ENCODE peak calls at places on chromosomes 4 and X, in six cellular contexts. One of them, this sample, is unnamed. For H3K4me1 and H3K36me3, the result is how much of the 10 kb centered on the place peaks cover.

GRCh38 chrX:154046262-154046771 is 26.6 kb upstream of the IRAK1 start:
- DNase-seq in effector memory CD4-positive, alpha-beta T cell: no peak
- DNase-seq in CD8-positive, alpha-beta memory T cell: no peak
- DNase-seq in OCI-LY7: no peak
- DNase-seq in Caco-2: no peak
- DNase-seq in K562: no peak
- DNase-seq in this sample: no peak

GRCh38 chr4:67332627-67333026 is 212.7 kb downstream of the CENPC start:
- DNase-seq in effector memory CD4-positive, alpha-beta T cell: no peak
- DNase-seq in CD8-positive, alpha-beta memory T cell: no peak
- DNase-seq in OCI-LY7: peak
- DNase-seq in Caco-2: no peak
- DNase-seq in K562: peak
- DNase-seq in this sample: no peak

GRCh38 chrX:1870421-1870820 is 255.6 kb downstream of the ASMT start:
- DNase-seq in effector memory CD4-positive, alpha-beta T cell: no peak
- DNase-seq in CD8-positive, alpha-beta memory T cell: no peak
- DNase-seq in OCI-LY7: no peak
- DNase-seq in Caco-2: no peak
- DNase-seq in K562: no peak
- DNase-seq in this sample: no peak

GRCh38 chr4:83821493-83821892 is 285.6 kb downstream of the GPAT3 start:
- DNase-seq in effector memory CD4-positive, alpha-beta T cell: no peak
- DNase-seq in CD8-positive, alpha-beta memory T cell: no peak
- DNase-seq in OCI-LY7: no peak
- DNase-seq in Caco-2: no peak
- DNase-seq in K562: no peak
- DNase-seq in this sample: no peak

GRCh38 chr4:14431155-14432134 is 570.8 kb upstream of the CPEB2 start:
- DNase-seq in effector memory CD4-positive, alpha-beta T cell: no peak
- DNase-seq in CD8-positive, alpha-beta memory T cell: no peak
- DNase-seq in OCI-LY7: no peak
- DNase-seq in Caco-2: no peak
- DNase-seq in K562: no peak
- DNase-seq in this sample: no peak

GRCh38 chrX:143634701-143635442 is 1.0 kb downstream of the SLITRK4 start:
- DNase-seq in effector memory CD4-positive, alpha-beta T cell: no peak
- DNase-seq in CD8-positive, alpha-beta memory T cell: no peak
- DNase-seq in OCI-LY7: no peak
- DNase-seq in Caco-2: no peak
- DNase-seq in K562: no peak
- DNase-seq in this sample: no peak

GRCh38 chrX:139965421-139965820 is at the start of gene CXorf66:
- DNase-seq in effector memory CD4-positive, alpha-beta T cell: no peak
- DNase-seq in CD8-positive, alpha-beta memory T cell: no peak
- DNase-seq in OCI-LY7: no peak
- DNase-seq in Caco-2: no peak
- DNase-seq in K562: no peak
- DNase-seq in this sample: no peak

GRCh38 chr4:103091601-103092223 is 7.9 kb downstream of the BDH2 start:
- DNase-seq in effector memory CD4-positive, alpha-beta T cell: peak
- DNase-seq in CD8-positive, alpha-beta memory T cell: peak
- DNase-seq in OCI-LY7: peak
- DNase-seq in Caco-2: peak
- DNase-seq in K562: peak
- DNase-seq in this sample: peak

GRCh38 chr4:7417639-7418038 is 17.1 kb downstream of the PSAPL1 start:
- DNase-seq in effector memory CD4-positive, alpha-beta T cell: no peak
- DNase-seq in CD8-positive, alpha-beta memory T cell: no peak
- DNase-seq in OCI-LY7: no peak
- DNase-seq in Caco-2: peak
- DNase-seq in K562: no peak
- DNase-seq in this sample: no peak

GRCh38 chr4:20408596-20408995 is 156.9 kb downstream of the SLIT2 start:
- DNase-seq in effector memory CD4-positive, alpha-beta T cell: no peak
- DNase-seq in CD8-positive, alpha-beta memory T cell: no peak
- DNase-seq in OCI-LY7: no peak
- DNase-seq in Caco-2: no peak
- DNase-seq in K562: no peak
- DNase-seq in this sample: no peak

GRCh38 chrX:107716045-107716684 is 59.4 kb downstream of the TSC22D3 start:
- DNase-seq in effector memory CD4-positive, alpha-beta T cell: no peak
- DNase-seq in CD8-positive, alpha-beta memory T cell: peak
- DNase-seq in OCI-LY7: peak
- DNase-seq in Caco-2: no peak
- DNase-seq in K562: no peak
- DNase-seq in this sample: no peak

GRCh38 chrX:35115205-35115604 is 172.6 kb downstream of the FAM47B start:
- DNase-seq in effector memory CD4-positive, alpha-beta T cell: no peak
- DNase-seq in CD8-positive, alpha-beta memory T cell: no peak
- DNase-seq in OCI-LY7: no peak
- DNase-seq in Caco-2: no peak
- DNase-seq in K562: no peak
- DNase-seq in this sample: no peak

GRCh38 chrX:124931241-124931640 is 388.4 kb upstream of the TEX13C start:
- DNase-seq in effector memory CD4-positive, alpha-beta T cell: no peak
- DNase-seq in CD8-positive, alpha-beta memory T cell: no peak
- DNase-seq in OCI-LY7: no peak
- DNase-seq in Caco-2: no peak
- DNase-seq in K562: no peak
- DNase-seq in this sample: no peak

GRCh38 chr4:139015948-139016451 is 419 bp downstream of the NOCT start:
- DNase-seq in effector memory CD4-positive, alpha-beta T cell: peak
- DNase-seq in CD8-positive, alpha-beta memory T cell: no peak
- DNase-seq in OCI-LY7: peak
- DNase-seq in Caco-2: peak
- DNase-seq in K562: no peak
- DNase-seq in this sample: no peak

GRCh38 chr4:21884615-21885014 is 64.0 kb downstream of the KCNIP4 start:
- DNase-seq in effector memory CD4-positive, alpha-beta T cell: no peak
- DNase-seq in CD8-positive, alpha-beta memory T cell: no peak
- DNase-seq in OCI-LY7: no peak
- DNase-seq in Caco-2: no peak
- DNase-seq in K562: no peak
- DNase-seq in this sample: no peak

GRCh38 chr4:170990989-170991589 is 822.1 kb upstream of the GALNTL6 start:
- DNase-seq in effector memory CD4-positive, alpha-beta T cell: no peak
- DNase-seq in CD8-positive, alpha-beta memory T cell: no peak
- DNase-seq in OCI-LY7: peak
- DNase-seq in Caco-2: peak
- DNase-seq in K562: no peak
- DNase-seq in this sample: no peak

GRCh38 chrX:85024044-85024443 is 20.4 kb downstream of the APOOL start:
- DNase-seq in effector memory CD4-positive, alpha-beta T cell: no peak
- DNase-seq in CD8-positive, alpha-beta memory T cell: no peak
- DNase-seq in OCI-LY7: no peak
- DNase-seq in Caco-2: no peak
- DNase-seq in K562: no peak
- DNase-seq in this sample: no peak

GRCh38 chr4:76681996-76682395 is 215.9 kb downstream of the SOWAHB start:
- DNase-seq in effector memory CD4-positive, alpha-beta T cell: no peak
- DNase-seq in CD8-positive, alpha-beta memory T cell: no peak
- DNase-seq in OCI-LY7: no peak
- DNase-seq in Caco-2: no peak
- DNase-seq in K562: no peak
- DNase-seq in this sample: no peak

GRCh38 chrX:84933956-84934556 is 69.6 kb upstream of the APOOL start:
- DNase-seq in effector memory CD4-positive, alpha-beta T cell: no peak
- DNase-seq in CD8-positive, alpha-beta memory T cell: no peak
- DNase-seq in OCI-LY7: no peak
- DNase-seq in Caco-2: no peak
- DNase-seq in K562: no peak
- DNase-seq in this sample: no peak

GRCh38 chr4:5381981-5382441 is 326.3 kb downstream of the EVC2 start:
- DNase-seq in effector memory CD4-positive, alpha-beta T cell: no peak
- DNase-seq in CD8-positive, alpha-beta memory T cell: no peak
- DNase-seq in OCI-LY7: no peak
- DNase-seq in Caco-2: no peak
- DNase-seq in K562: no peak
- DNase-seq in this sample: no peak

GRCh38 chr4:101158507-101158906 is 188.8 kb downstream of the PPP3CA start:
- DNase-seq in effector memory CD4-positive, alpha-beta T cell: no peak
- DNase-seq in CD8-positive, alpha-beta memory T cell: no peak
- DNase-seq in OCI-LY7: no peak
- DNase-seq in Caco-2: no peak
- DNase-seq in K562: no peak
- DNase-seq in this sample: no peak

GRCh38 chr4:657338-658030 is 16.6 kb downstream of the ATP5ME start:
- DNase-seq in effector memory CD4-positive, alpha-beta T cell: no peak
- DNase-seq in CD8-positive, alpha-beta memory T cell: no peak
- DNase-seq in OCI-LY7: no peak
- DNase-seq in Caco-2: no peak
- DNase-seq in K562: no peak
- DNase-seq in this sample: no peak

GRCh38 chrX:35890699-35891098 is 28.8 kb upstream of the CFAP47 start:
- DNase-seq in effector memory CD4-positive, alpha-beta T cell: no peak
- DNase-seq in CD8-positive, alpha-beta memory T cell: no peak
- DNase-seq in OCI-LY7: peak
- DNase-seq in Caco-2: peak
- DNase-seq in K562: peak
- DNase-seq in this sample: no peak

GRCh38 chrX:2965965-2966364 is 36.8 kb upstream of the ARSD start:
- DNase-seq in effector memory CD4-positive, alpha-beta T cell: no peak
- DNase-seq in CD8-positive, alpha-beta memory T cell: no peak
- DNase-seq in OCI-LY7: no peak
- DNase-seq in Caco-2: no peak
- DNase-seq in K562: no peak
- DNase-seq in this sample: no peak

GRCh38 chrX:2969021-2969420 is 37.3 kb upstream of the ARSH start:
- DNase-seq in effector memory CD4-positive, alpha-beta T cell: no peak
- DNase-seq in CD8-positive, alpha-beta memory T cell: no peak
- DNase-seq in OCI-LY7: no peak
- DNase-seq in Caco-2: no peak
- DNase-seq in K562: no peak
- DNase-seq in this sample: no peak

GRCh38 chrX:2967012-2967411 is 37.9 kb upstream of the ARSD start:
- DNase-seq in effector memory CD4-positive, alpha-beta T cell: no peak
- DNase-seq in CD8-positive, alpha-beta memory T cell: no peak
- DNase-seq in OCI-LY7: no peak
- DNase-seq in Caco-2: no peak
- DNase-seq in K562: no peak
- DNase-seq in this sample: no peak

GRCh38 chrX:2967998-2968909 is 38.1 kb upstream of the ARSH start:
- DNase-seq in effector memory CD4-positive, alpha-beta T cell: no peak
- DNase-seq in CD8-positive, alpha-beta memory T cell: no peak
- DNase-seq in OCI-LY7: no peak
- DNase-seq in Caco-2: peak
- DNase-seq in K562: no peak
- DNase-seq in this sample: no peak

GRCh38 chrX:2967584-2967983 is 38.4 kb upstream of the ARSD start:
- DNase-seq in effector memory CD4-positive, alpha-beta T cell: no peak
- DNase-seq in CD8-positive, alpha-beta memory T cell: no peak
- DNase-seq in OCI-LY7: no peak
- DNase-seq in Caco-2: no peak
- DNase-seq in K562: no peak
- DNase-seq in this sample: no peak
- H3K4me3 ChIP-seq in effector memory CD4-positive, alpha-beta T cell: no peak
- H3K4me3 ChIP-seq in CD8-positive, alpha-beta memory T cell: no peak
- H3K4me3 ChIP-seq in OCI-LY7: no peak
- H3K4me3 ChIP-seq in Caco-2: peak
- H3K4me3 ChIP-seq in K562: no peak
- H3K4me3 ChIP-seq in this sample: no peak

GRCh38 chrX:65677954-65678469 is 10.6 kb downstream of the MSN start:
- DNase-seq in effector memory CD4-positive, alpha-beta T cell: no peak
- DNase-seq in CD8-positive, alpha-beta memory T cell: no peak
- DNase-seq in OCI-LY7: no peak
- DNase-seq in Caco-2: no peak
- DNase-seq in K562: no peak
- DNase-seq in this sample: no peak

GRCh38 chrX:65671966-65672365 is 4.5 kb downstream of the MSN start:
- DNase-seq in effector memory CD4-positive, alpha-beta T cell: no peak
- DNase-seq in CD8-positive, alpha-beta memory T cell: no peak
- DNase-seq in OCI-LY7: no peak
- DNase-seq in Caco-2: no peak
- DNase-seq in K562: no peak
- DNase-seq in this sample: no peak

GRCh38 chrX:65671286-65671685 is 3.8 kb downstream of the MSN start:
- DNase-seq in effector memory CD4-positive, alpha-beta T cell: no peak
- DNase-seq in CD8-positive, alpha-beta memory T cell: no peak
- DNase-seq in OCI-LY7: no peak
- DNase-seq in Caco-2: no peak
- DNase-seq in K562: no peak
- DNase-seq in this sample: no peak

GRCh38 chrX:65674351-65674893 is 7.0 kb downstream of the MSN start:
- DNase-seq in effector memory CD4-positive, alpha-beta T cell: no peak
- DNase-seq in CD8-positive, alpha-beta memory T cell: peak
- DNase-seq in OCI-LY7: no peak
- DNase-seq in Caco-2: no peak
- DNase-seq in K562: no peak
- DNase-seq in this sample: peak

GRCh38 chrX:65673857-65674350 is 6.5 kb downstream of the MSN start:
- DNase-seq in effector memory CD4-positive, alpha-beta T cell: no peak
- DNase-seq in CD8-positive, alpha-beta memory T cell: no peak
- DNase-seq in OCI-LY7: no peak
- DNase-seq in Caco-2: no peak
- DNase-seq in K562: no peak
- DNase-seq in this sample: no peak
- H3K4me1 ChIP-seq in effector memory CD4-positive, alpha-beta T cell: under half
- H3K4me1 ChIP-seq in CD8-positive, alpha-beta memory T cell: half or more
- H3K4me1 ChIP-seq in OCI-LY7: half or more
- H3K4me1 ChIP-seq in Caco-2: under half
- H3K4me1 ChIP-seq in K562: under half
- H3K4me1 ChIP-seq in this sample: half or more

DNA sequence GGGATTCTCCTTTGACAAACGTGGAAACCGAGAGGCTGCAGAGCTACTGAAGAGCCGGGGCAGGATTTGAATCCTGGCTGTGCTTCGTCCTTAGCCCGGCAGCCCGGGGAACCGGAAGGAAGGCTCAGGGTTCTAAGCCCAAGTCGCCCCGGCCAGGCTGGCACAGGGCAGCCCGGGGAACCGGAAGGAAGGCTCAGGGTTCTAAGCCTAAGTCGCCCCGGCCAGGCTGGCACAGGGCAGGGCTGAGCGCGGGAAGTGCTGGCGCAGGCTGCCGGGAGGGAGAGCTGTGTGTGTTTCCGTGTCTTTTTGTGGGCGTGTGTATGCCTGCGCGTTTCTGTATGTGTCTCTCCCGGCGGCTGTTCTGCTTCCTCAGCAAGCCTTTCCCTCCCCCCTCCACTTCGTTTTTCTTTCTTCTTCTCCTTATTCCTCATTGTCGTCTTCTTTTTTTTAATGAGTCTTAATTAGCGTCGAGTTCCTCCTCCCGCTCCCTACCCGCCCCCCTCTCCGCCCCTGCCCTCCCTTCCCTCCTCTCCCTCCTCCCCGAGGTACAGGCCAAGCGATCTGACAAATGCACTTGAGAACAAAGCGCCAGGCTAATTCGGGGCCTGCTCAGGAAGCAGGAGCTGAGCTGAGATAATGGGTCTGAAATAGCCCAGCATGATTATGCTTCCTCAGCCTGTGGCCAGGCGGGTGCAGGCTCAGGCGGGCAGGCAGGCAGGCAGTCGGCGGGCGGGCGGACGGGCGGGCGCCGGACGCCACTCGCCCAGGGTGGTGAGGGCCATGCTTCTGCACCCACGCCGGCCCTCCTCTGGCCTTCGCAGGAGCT is 65.9 kb downstream of the EFNB1 start:
- DNase-seq in effector memory CD4-positive, alpha-beta T cell: no peak
- DNase-seq in CD8-positive, alpha-beta memory T cell: no peak
- DNase-seq in OCI-LY7: no peak
- DNase-seq in Caco-2: no peak
- DNase-seq in K562: no peak
- DNase-seq in this sample: peak
- H3K36me3 ChIP-seq in effector memory CD4-positive, alpha-beta T cell: under half
- H3K36me3 ChIP-seq in CD8-positive, alpha-beta memory T cell: under half
- H3K36me3 ChIP-seq in OCI-LY7: under half
- H3K36me3 ChIP-seq in Caco-2: under half
- H3K36me3 ChIP-seq in K562: under half
- H3K36me3 ChIP-seq in this sample: under half

GRCh38 chrX:2928583-2929434 is at the start of gene ARSD:
- DNase-seq in effector memory CD4-positive, alpha-beta T cell: peak
- DNase-seq in CD8-positive, alpha-beta memory T cell: peak
- DNase-seq in OCI-LY7: no peak
- DNase-seq in Caco-2: peak
- DNase-seq in K562: no peak
- DNase-seq in this sample: peak
- H3K4me3 ChIP-seq in effector memory CD4-positive, alpha-beta T cell: peak
- H3K4me3 ChIP-seq in CD8-positive, alpha-beta memory T cell: no peak
- H3K4me3 ChIP-seq in OCI-LY7: no peak
- H3K4me3 ChIP-seq in Caco-2: peak
- H3K4me3 ChIP-seq in K562: no peak
- H3K4me3 ChIP-seq in this sample: no peak

This sample was measured in CD4-positive, alpha-beta memory T cell.